ENCODE peak calls at places on chromosomes 5 and 9, in ten cellular contexts. One of them, this sample, is unnamed. For H3K4me1, the result is how much of the 10 kb centered on the place peaks cover.

GRCh38 chr5:148913985-148914421 is 87.6 kb downstream of the ADRB2 start:
- DNase-seq in pancreas: no peak
- DNase-seq in Caco-2: peak
- DNase-seq in suprapubic skin: no peak
- DNase-seq in fibroblast of lung: peak
- DNase-seq in endodermal cell: peak
- DNase-seq in cardiac muscle cell: peak
- DNase-seq in transverse colon: no peak
- DNase-seq in DND-41: no peak
- DNase-seq in kidney: no peak
- DNase-seq in this sample: no peak

GRCh38 chr9:119689879-119690278 is 320.6 kb upstream of the BRINP1 start:
- DNase-seq in cardiac muscle cell: peak
- DNase-seq in Caco-2: peak
- DNase-seq in DND-41: peak
- DNase-seq in pancreas: no peak
- DNase-seq in endodermal cell: peak
- DNase-seq in kidney: no peak
- DNase-seq in suprapubic skin: no peak
- DNase-seq in fibroblast of lung: no peak
- DNase-seq in transverse colon: no peak
- DNase-seq in this sample: no peak

GRCh38 chr5:61821561-61821960 is 484.4 kb upstream of the KIF2A start:
- DNase-seq in fibroblast of lung: peak
- DNase-seq in cardiac muscle cell: no peak
- DNase-seq in kidney: no peak
- DNase-seq in suprapubic skin: no peak
- DNase-seq in transverse colon: no peak
- DNase-seq in DND-41: no peak
- DNase-seq in Caco-2: no peak
- DNase-seq in endodermal cell: no peak
- DNase-seq in pancreas: no peak
- DNase-seq in this sample: no peak

GRCh38 chr9:133683494-133684460 is 47.6 kb downstream of the DBH start:
- DNase-seq in transverse colon: no peak
- DNase-seq in cardiac muscle cell: peak
- DNase-seq in Caco-2: no peak
- DNase-seq in fibroblast of lung: peak
- DNase-seq in suprapubic skin: no peak
- DNase-seq in DND-41: peak
- DNase-seq in endodermal cell: no peak
- DNase-seq in pancreas: peak
- DNase-seq in kidney: peak
- DNase-seq in this sample: peak

GRCh38 chr5:82662340-82662739 is 384.2 kb upstream of the RPS23 start:
- DNase-seq in kidney: no peak
- DNase-seq in suprapubic skin: no peak
- DNase-seq in transverse colon: no peak
- DNase-seq in Caco-2: no peak
- DNase-seq in pancreas: no peak
- DNase-seq in cardiac muscle cell: no peak
- DNase-seq in DND-41: no peak
- DNase-seq in endodermal cell: no peak
- DNase-seq in fibroblast of lung: peak
- DNase-seq in this sample: no peak

GRCh38 chr5:124315746-124316415 is 430.6 kb downstream of the ZNF608 start:
- DNase-seq in Caco-2: no peak
- DNase-seq in pancreas: no peak
- DNase-seq in suprapubic skin: no peak
- DNase-seq in kidney: no peak
- DNase-seq in fibroblast of lung: peak
- DNase-seq in endodermal cell: no peak
- DNase-seq in cardiac muscle cell: no peak
- DNase-seq in DND-41: no peak
- DNase-seq in transverse colon: no peak
- DNase-seq in this sample: no peak

GRCh38 chr5:134195666-134196065 is 18.9 kb upstream of the SKP1 start:
- DNase-seq in cardiac muscle cell: no peak
- DNase-seq in pancreas: no peak
- DNase-seq in Caco-2: no peak
- DNase-seq in transverse colon: no peak
- DNase-seq in suprapubic skin: no peak
- DNase-seq in endodermal cell: no peak
- DNase-seq in kidney: no peak
- DNase-seq in DND-41: no peak
- DNase-seq in fibroblast of lung: no peak
- DNase-seq in this sample: no peak

GRCh38 chr5:179357036-179357435 is 11.8 kb upstream of the ADAMTS2 start:
- DNase-seq in kidney: no peak
- DNase-seq in cardiac muscle cell: no peak
- DNase-seq in DND-41: no peak
- DNase-seq in suprapubic skin: no peak
- DNase-seq in fibroblast of lung: no peak
- DNase-seq in Caco-2: no peak
- DNase-seq in pancreas: no peak
- DNase-seq in transverse colon: no peak
- DNase-seq in endodermal cell: no peak
- DNase-seq in this sample: no peak

GRCh38 chr5:1392261-1392660 is 47.4 kb upstream of the CLPTM1L start:
- DNase-seq in kidney: peak
- DNase-seq in endodermal cell: no peak
- DNase-seq in DND-41: no peak
- DNase-seq in suprapubic skin: no peak
- DNase-seq in cardiac muscle cell: no peak
- DNase-seq in pancreas: no peak
- DNase-seq in fibroblast of lung: no peak
- DNase-seq in transverse colon: no peak
- DNase-seq in Caco-2: no peak
- DNase-seq in this sample: no peak

GRCh38 chr9:95167998-95168397 is 149.5 kb downstream of the FANCC start:
- DNase-seq in transverse colon: peak
- DNase-seq in kidney: no peak
- DNase-seq in DND-41: peak
- DNase-seq in Caco-2: peak
- DNase-seq in pancreas: no peak
- DNase-seq in fibroblast of lung: peak
- DNase-seq in cardiac muscle cell: peak
- DNase-seq in endodermal cell: peak
- DNase-seq in suprapubic skin: no peak
- DNase-seq in this sample: no peak

GRCh38 chr5:154543380-154543779 is 65.4 kb upstream of the HAND1 start:
- DNase-seq in endodermal cell: no peak
- DNase-seq in fibroblast of lung: peak
- DNase-seq in Caco-2: no peak
- DNase-seq in suprapubic skin: no peak
- DNase-seq in cardiac muscle cell: no peak
- DNase-seq in DND-41: no peak
- DNase-seq in pancreas: no peak
- DNase-seq in kidney: no peak
- DNase-seq in transverse colon: no peak
- DNase-seq in this sample: no peak

GRCh38 chr9:128552744-128553221 is 396 bp downstream of the SPTAN1 start:
- DNase-seq in fibroblast of lung: peak
- DNase-seq in Caco-2: peak
- DNase-seq in cardiac muscle cell: peak
- DNase-seq in suprapubic skin: peak
- DNase-seq in kidney: peak
- DNase-seq in endodermal cell: no peak
- DNase-seq in pancreas: peak
- DNase-seq in DND-41: peak
- DNase-seq in transverse colon: peak
- DNase-seq in this sample: peak

GRCh38 chr5:125912028-125912427 is 511.2 kb upstream of the GRAMD2B start:
- DNase-seq in suprapubic skin: no peak
- DNase-seq in transverse colon: no peak
- DNase-seq in cardiac muscle cell: no peak
- DNase-seq in Caco-2: no peak
- DNase-seq in endodermal cell: no peak
- DNase-seq in fibroblast of lung: no peak
- DNase-seq in pancreas: no peak
- DNase-seq in DND-41: no peak
- DNase-seq in kidney: no peak
- DNase-seq in this sample: no peak
- H3K4me1 ChIP-seq in suprapubic skin: under half
- H3K4me1 ChIP-seq in transverse colon: under half
- H3K4me1 ChIP-seq in cardiac muscle cell: under half
- H3K4me1 ChIP-seq in Caco-2: under half
- H3K4me1 ChIP-seq in endodermal cell: under half
- H3K4me1 ChIP-seq in fibroblast of lung: under half
- H3K4me1 ChIP-seq in pancreas: under half
- H3K4me1 ChIP-seq in DND-41: under half
- H3K4me1 ChIP-seq in kidney: under half
- H3K4me1 ChIP-seq in this sample: under half

DNA sequence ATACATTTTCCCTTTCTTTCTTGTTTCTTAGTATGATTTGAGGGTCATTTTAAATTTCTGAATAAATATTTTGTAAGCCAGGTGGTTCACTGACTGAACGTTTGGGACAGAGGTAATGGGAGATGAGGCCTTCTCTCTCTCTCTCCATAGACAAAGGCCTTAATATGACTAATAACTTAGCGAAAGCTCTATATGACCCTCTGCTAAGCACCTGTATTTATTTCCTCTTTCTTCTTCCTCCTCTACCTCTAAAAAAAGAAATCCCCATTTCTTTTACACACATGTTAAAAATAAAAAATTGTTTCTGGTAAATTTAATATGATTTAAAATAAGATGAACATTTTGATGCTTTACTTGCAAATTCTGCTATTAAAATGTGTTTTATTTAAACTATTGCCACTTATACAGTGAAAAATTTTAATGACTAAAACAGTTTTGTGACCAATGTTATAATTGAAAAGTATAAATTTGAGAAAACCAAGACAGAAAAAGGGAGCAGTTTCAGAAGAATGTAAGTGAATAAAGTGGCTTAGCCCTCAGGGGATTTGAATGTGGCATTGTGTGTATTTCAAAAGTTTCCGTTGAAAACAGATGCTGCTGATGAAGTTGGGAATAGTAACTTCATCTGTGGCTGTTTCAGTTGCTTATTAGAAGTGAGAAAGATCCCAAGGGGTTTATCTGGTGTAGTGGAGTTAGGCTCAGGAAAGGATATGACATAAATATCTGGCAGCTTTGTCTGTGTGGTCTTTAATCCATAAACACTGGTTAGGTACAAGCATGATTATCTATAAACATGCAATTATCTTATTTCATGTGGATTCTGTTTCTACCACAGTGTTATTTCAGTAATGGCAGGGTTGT is 128.6 kb upstream of the GRHPR start:
- DNase-seq in kidney: no peak
- DNase-seq in DND-41: peak
- DNase-seq in transverse colon: no peak
- DNase-seq in Caco-2: no peak
- DNase-seq in suprapubic skin: no peak
- DNase-seq in fibroblast of lung: peak
- DNase-seq in endodermal cell: no peak
- DNase-seq in cardiac muscle cell: no peak
- DNase-seq in pancreas: no peak
- DNase-seq in this sample: no peak
- H3K4me3 ChIP-seq in kidney: no peak
- H3K4me3 ChIP-seq in DND-41: no peak
- H3K4me3 ChIP-seq in transverse colon: no peak
- H3K4me3 ChIP-seq in Caco-2: no peak
- H3K4me3 ChIP-seq in suprapubic skin: no peak
- H3K4me3 ChIP-seq in fibroblast of lung: no peak
- H3K4me3 ChIP-seq in endodermal cell: no peak
- H3K4me3 ChIP-seq in cardiac muscle cell: no peak
- H3K4me3 ChIP-seq in pancreas: no peak
- H3K4me3 ChIP-seq in this sample: no peak

GRCh38 chr9:1712861-1713260 is 302.3 kb upstream of the SMARCA2 start:
- DNase-seq in pancreas: no peak
- DNase-seq in endodermal cell: no peak
- DNase-seq in cardiac muscle cell: no peak
- DNase-seq in Caco-2: no peak
- DNase-seq in transverse colon: no peak
- DNase-seq in suprapubic skin: no peak
- DNase-seq in DND-41: no peak
- DNase-seq in fibroblast of lung: no peak
- DNase-seq in kidney: no peak
- DNase-seq in this sample: no peak

GRCh38 chr9:1707291-1707690 is 307.9 kb upstream of the SMARCA2 start:
- DNase-seq in cardiac muscle cell: no peak
- DNase-seq in kidney: no peak
- DNase-seq in Caco-2: no peak
- DNase-seq in suprapubic skin: no peak
- DNase-seq in transverse colon: no peak
- DNase-seq in pancreas: no peak
- DNase-seq in endodermal cell: no peak
- DNase-seq in DND-41: no peak
- DNase-seq in fibroblast of lung: no peak
- DNase-seq in this sample: no peak

GRCh38 chr9:1708215-1708614 is 306.9 kb upstream of the SMARCA2 start:
- DNase-seq in transverse colon: no peak
- DNase-seq in endodermal cell: no peak
- DNase-seq in suprapubic skin: no peak
- DNase-seq in pancreas: no peak
- DNase-seq in Caco-2: no peak
- DNase-seq in fibroblast of lung: no peak
- DNase-seq in kidney: no peak
- DNase-seq in cardiac muscle cell: no peak
- DNase-seq in DND-41: no peak
- DNase-seq in this sample: no peak

GRCh38 chr9:1709347-1709746 is 305.8 kb upstream of the SMARCA2 start:
- DNase-seq in transverse colon: no peak
- DNase-seq in suprapubic skin: no peak
- DNase-seq in Caco-2: peak
- DNase-seq in cardiac muscle cell: no peak
- DNase-seq in pancreas: no peak
- DNase-seq in fibroblast of lung: no peak
- DNase-seq in DND-41: peak
- DNase-seq in kidney: no peak
- DNase-seq in endodermal cell: no peak
- DNase-seq in this sample: peak
- TF ChIP-seq CTCF in transverse colon: no peak
- TF ChIP-seq CTCF in suprapubic skin: no peak
- TF ChIP-seq CTCF in Caco-2: peak
- TF ChIP-seq CTCF in cardiac muscle cell: no peak
- TF ChIP-seq CTCF in pancreas: no peak
- TF ChIP-seq CTCF in fibroblast of lung: no peak
- TF ChIP-seq CTCF in DND-41: peak
- TF ChIP-seq CTCF in kidney: no peak
- TF ChIP-seq CTCF in endodermal cell: peak
- TF ChIP-seq CTCF in this sample: no peak

DNA sequence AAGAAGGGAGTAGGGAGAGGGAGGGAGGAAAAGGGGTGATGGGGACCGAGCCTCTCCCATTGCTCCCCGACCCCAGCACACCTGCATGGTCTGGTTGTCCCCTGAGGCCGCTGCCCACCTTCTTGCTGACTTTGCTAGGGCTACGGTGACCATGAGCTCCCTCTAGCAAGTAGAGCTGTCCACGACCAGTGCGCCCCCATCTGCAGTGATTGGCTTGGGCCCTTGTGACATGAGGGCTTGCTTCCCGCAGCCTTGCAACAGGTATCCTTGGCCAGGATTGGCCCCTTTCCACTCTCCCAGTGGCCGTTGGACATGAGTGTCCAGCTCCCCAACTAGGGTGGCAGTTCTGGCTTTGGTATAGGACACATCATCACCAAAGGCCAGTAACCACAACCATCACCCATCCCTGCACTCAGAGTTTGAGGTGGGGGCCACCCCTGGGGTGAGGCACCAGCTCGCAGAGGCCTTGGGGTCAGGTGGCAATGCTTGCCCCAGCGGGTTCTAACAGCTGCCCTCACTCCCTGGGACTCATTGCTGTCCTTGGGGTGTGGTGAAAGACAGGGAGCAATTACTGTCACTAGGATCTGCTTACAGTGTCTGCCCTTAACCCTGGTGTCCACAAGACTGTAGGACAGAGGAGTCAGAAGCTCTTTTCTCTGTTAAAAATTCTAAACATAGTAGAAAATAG is 17.2 kb upstream of the NINJ1 start:
- DNase-seq in Caco-2: no peak
- DNase-seq in endodermal cell: peak
- DNase-seq in DND-41: no peak
- DNase-seq in suprapubic skin: no peak
- DNase-seq in transverse colon: no peak
- DNase-seq in cardiac muscle cell: no peak
- DNase-seq in kidney: no peak
- DNase-seq in pancreas: no peak
- DNase-seq in fibroblast of lung: no peak
- DNase-seq in this sample: no peak
- H3K4me1 ChIP-seq in Caco-2: under half
- H3K4me1 ChIP-seq in endodermal cell: under half
- H3K4me1 ChIP-seq in DND-41: under half
- H3K4me1 ChIP-seq in suprapubic skin: under half
- H3K4me1 ChIP-seq in transverse colon: under half
- H3K4me1 ChIP-seq in cardiac muscle cell: under half
- H3K4me1 ChIP-seq in kidney: under half
- H3K4me1 ChIP-seq in pancreas: under half
- H3K4me1 ChIP-seq in fibroblast of lung: under half
- H3K4me1 ChIP-seq in this sample: under half